ENCODE peak calls at places on chromosomes 3 and 15, in four cellular contexts. V is GM13976; X is mammary epithelial cell; G is activated CD8-positive, alpha-beta T cell treated with anti-CD3 and anti-CD28 coated beads for 36 hours. E is an unnamed sample.

GRCh38 chr15:76844096-76844495 is 61.0 kb downstream of the SCAPER start:
- DNase-seq in G (no peak), X (peak; percentile 9), V (no peak), E (no peak)

GRCh38 chr3:166837535-166837934 is 542.6 kb downstream of the ZBBX start:
- DNase-seq in G (no peak), V (peak; percentile 20), X (peak; percentile 1), E (peak; percentile 12)

GRCh38 chr3:58106640-58107039 is 98.4 kb downstream of the FLNB start:
- DNase-seq in X (no peak), V (no peak), G (no peak), E (no peak)

GRCh38 chr3:119776304-119776703 is 5.6 kb upstream of the NR1I2 start:
- DNase-seq in G (no peak), X (no peak), V (no peak), E (no peak)

GRCh38 chr3:32313723-32314473 is 75.4 kb downstream of the CMTM8 start:
- DNase-seq in V (no peak), X (peak; percentile 79), G (peak; percentile 47), E (no peak)

GRCh38 chr15:38524156-38524555 is 40.5 kb downstream of the RASGRP1 start:
- DNase-seq in V (no peak), X (no peak), G (no peak), E (no peak)

GRCh38 chr15:60551147-60551780 is 72.3 kb upstream of the ICE2 start:
- DNase-seq in G (peak; percentile 72), V (peak; percentile 21), X (no peak), E (no peak)

GRCh38 chr15:60889506-60889905 is 339.6 kb downstream of the RORA start:
- DNase-seq in G (no peak), V (no peak), X (no peak), E (no peak)

GRCh38 chr3:24263069-24263668 is 231.5 kb downstream of the THRB start:
- DNase-seq in V (no peak), X (no peak), G (no peak), E (no peak)

GRCh38 chr3:17182158-17182557 is 297.4 kb downstream of the PLCL2 start:
- DNase-seq in V (no peak), X (no peak), G (no peak), E (peak; percentile 29)

GRCh38 chr3:143901105-143901504 is 52.8 kb upstream of the SLC9A9 start:
- DNase-seq in V (no peak), X (peak; percentile 86), G (no peak), E (no peak)

GRCh38 chr3:8768364-8769087 is 887 bp downstream of the OXTR start:
- DNase-seq in G (peak; percentile 13), V (peak; percentile 75), X (no peak), E (peak; percentile 73)

GRCh38 chr3:20683912-20684311 is 497.9 kb upstream of the SGO1 start:
- DNase-seq in X (no peak), V (no peak), G (no peak), E (no peak)

GRCh38 chr3:64221564-64222257 is 3.6 kb downstream of the PRICKLE2 start:
- DNase-seq in X (no peak), V (no peak), G (no peak), E (no peak)

GRCh38 chr3:9942934-9943690 is 9.1 kb downstream of the PRRT3 start:
- DNase-seq in X (no peak), V (no peak), G (no peak), E (no peak)

GRCh38 chr15:90671216-90671615 is 45.9 kb upstream of the BLM start:
- DNase-seq in X (no peak), V (peak; percentile 4), G (no peak), E (no peak)

GRCh38 chr3:138464490-138464860 is 30.1 kb downstream of the ESYT3 start:
- DNase-seq in X (no peak), V (no peak), G (no peak), E (no peak)

GRCh38 chr3:142724682-142725351 is 983 bp downstream of the TRPC1 start:
- DNase-seq in V (peak; percentile 58), G (peak; percentile 29), X (peak; percentile 64), E (peak; percentile 39)

GRCh38 chr15:35260961-35261360 is 175.9 kb upstream of the NANOGP8 start:
- DNase-seq in X (no peak), G (no peak), V (no peak), E (no peak)

GRCh38 chr15:98658831-98659699 is 10.7 kb downstream of the IGF1R start:
- DNase-seq in X (peak; percentile 60), V (peak; percentile 69), G (peak; percentile 32), E (peak; percentile 70)

GRCh38 chr3:14133876-14134275 is 9.0 kb downstream of the TMEM43 start:
- DNase-seq in G (no peak), X (no peak), V (no peak), E (no peak)

GRCh38 chr15:56917652-56918045 is 795 bp upstream of the TCF12 start:
- DNase-seq in G (no peak), V (no peak), X (no peak), E (peak; percentile 19)

GRCh38 chr15:95446854-95447253 is 883.6 kb upstream of the NR2F2 start:
- DNase-seq in G (peak; percentile 50), X (no peak), V (no peak), E (no peak)

DNA sequence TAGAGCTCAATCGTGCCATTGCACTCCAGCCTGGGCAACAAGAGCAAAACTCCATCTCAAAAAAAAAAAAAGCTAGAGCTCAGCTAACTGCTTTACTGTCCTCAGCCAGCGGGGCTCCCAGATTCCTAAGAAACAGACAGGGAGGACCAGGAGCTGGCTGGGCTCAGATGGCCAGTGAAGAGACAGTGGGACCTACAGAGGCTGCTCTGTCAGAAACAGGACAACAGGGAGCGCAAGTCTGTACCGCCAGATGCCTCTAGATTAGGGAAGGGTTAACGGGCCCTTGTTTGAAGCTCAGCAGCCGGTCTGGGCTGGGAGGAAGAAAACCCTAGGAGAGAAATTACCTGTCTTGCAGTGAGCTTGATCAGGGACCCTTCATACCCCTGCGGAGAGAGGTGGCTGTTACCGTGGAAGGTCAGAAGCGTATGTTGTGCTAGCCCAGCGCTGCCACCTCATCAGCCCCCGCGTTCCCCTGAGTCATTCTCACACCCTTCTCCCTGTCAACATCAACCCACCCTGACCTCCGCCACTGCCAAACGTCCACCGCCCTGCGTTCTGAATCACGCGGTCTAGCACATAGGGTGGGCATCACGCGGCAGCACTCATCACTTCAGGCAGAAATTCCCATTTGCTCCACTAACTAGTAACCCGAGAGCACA is 25.3 kb downstream of the RBPMS2 start:
- DNase-seq in X (no peak), V (no peak), G (peak; percentile 11), E (no peak)
- TF ChIP-seq CTCF in X (no peak), V (no peak), G (no peak), E (no peak)

GRCh38 chr15:73633111-73633990 is at the start of gene NPTN:
- DNase-seq in V (peak; percentile 97), X (peak; percentile 98), G (peak; percentile 98), E (peak; percentile 96)
- TF ChIP-seq CTCF in V (no peak), X (no peak), G (no peak), E (no peak)

GRCh38 chr15:51184637-51185036 is 89.9 kb upstream of the TNFAIP8L3 start:
- DNase-seq in V (no peak), X (no peak), G (no peak), E (no peak)

GRCh38 chr15:51181221-51181620 is 86.5 kb upstream of the TNFAIP8L3 start:
- DNase-seq in G (no peak), V (no peak), X (no peak), E (no peak)

GRCh38 chr15:51185213-51185619 is 90.5 kb upstream of the TNFAIP8L3 start:
- DNase-seq in X (no peak), V (no peak), G (no peak), E (no peak)

GRCh38 chr15:51181905-51182304 is 87.2 kb upstream of the TNFAIP8L3 start:
- DNase-seq in V (no peak), X (no peak), G (no peak), E (no peak)

GRCh38 chr15:51183076-51183475 is 88.4 kb upstream of the TNFAIP8L3 start:
- DNase-seq in G (no peak), X (no peak), V (no peak), E (no peak)
- TF ChIP-seq CTCF in G (no peak), X (no peak), V (no peak), E (no peak)

GRCh38 chr3:136546718-136547117 is 205.5 kb downstream of the STAG1 start:
- DNase-seq in G (no peak), V (no peak), X (no peak), E (no peak)
- TF ChIP-seq CTCF in G (peak; percentile 15), V (no peak), X (peak; percentile 19), E (no peak)

GRCh38 chr15:83734487-83734886 is 80.6 kb downstream of the ADAMTSL3 start:
- DNase-seq in X (peak; percentile 85), V (peak; percentile 20), G (no peak), E (no peak)
- TF ChIP-seq CTCF in X (no peak), V (no peak), G (no peak), E (peak; percentile 55)